ENCODE peak calls at places on chromosomes 6 and 20, in eight cellular contexts. U, R, A, N, Z, T, H and V are unnamed samples. For H3K9me3, the result is how much of the 10 kb centered on the place peaks cover.

GRCh38 chr6:16471222-16471784 is 232.9 kb downstream of the GMPR start:
- DNase-seq in H (no peak), T (no peak), N (no peak), U (no peak), R (no peak), Z (no peak), A (no peak), V (no peak)

GRCh38 chr20:19376451-19376971 is 164.1 kb downstream of the SLC24A3 start:
- DNase-seq in A (peak), Z (no peak), U (no peak), H (no peak), N (no peak), T (no peak), R (no peak), V (no peak)

GRCh38 chr6:20025681-20026080 is 186.6 kb downstream of the MBOAT1 start:
- DNase-seq in H (no peak), U (no peak), R (no peak), A (no peak), T (no peak), Z (no peak), N (no peak), V (no peak)

GRCh38 chr6:16909599-16910360 is 148.5 kb upstream of the ATXN1 start:
- DNase-seq in U (peak), Z (no peak), N (no peak), A (no peak), T (no peak), H (no peak), R (peak), V (no peak)

GRCh38 chr6:137707590-137708360 is 159.3 kb upstream of the TNFAIP3 start:
- DNase-seq in U (peak), Z (peak), H (peak), R (peak), N (peak), A (peak), T (peak), V (peak)

GRCh38 chr6:111764238-111765182 is 108.7 kb downstream of the FYN start:
- DNase-seq in U (no peak), H (no peak), Z (no peak), R (no peak), A (no peak), N (no peak), T (no peak), V (no peak)

GRCh38 chr20:4957939-4958362 is 43.4 kb downstream of the SLC23A2 start:
- DNase-seq in T (peak), R (peak), H (no peak), U (peak), N (no peak), A (no peak), Z (no peak), V (no peak)

GRCh38 chr6:45350186-45350585 is 22.1 kb downstream of the RUNX2 start:
- DNase-seq in R (no peak), A (no peak), U (no peak), Z (no peak), N (no peak), H (no peak), T (no peak), V (no peak)

GRCh38 chr20:59002388-59002787 is 4.7 kb downstream of the CTSZ start:
- DNase-seq in T (no peak), Z (no peak), U (no peak), A (no peak), N (no peak), H (no peak), R (no peak), V (no peak)

GRCh38 chr20:11453430-11453829 is 464.3 kb upstream of the BTBD3 start:
- DNase-seq in T (no peak), N (no peak), U (peak), H (no peak), A (no peak), R (peak), Z (no peak), V (no peak)

GRCh38 chr6:80608881-80609280 is 502.4 kb downstream of the BCKDHB start:
- DNase-seq in H (no peak), T (no peak), Z (no peak), R (peak), U (peak), A (no peak), N (no peak), V (no peak)

GRCh38 chr6:23656257-23656731 is 469.7 kb upstream of the NRSN1 start:
- DNase-seq in N (no peak), R (no peak), Z (peak), T (no peak), U (no peak), A (no peak), H (no peak), V (no peak)

GRCh38 chr20:56117350-56117749 is 112.0 kb upstream of the CBLN4 start:
- DNase-seq in A (no peak), T (no peak), R (no peak), H (no peak), U (no peak), N (no peak), Z (no peak), V (no peak)

DNA sequence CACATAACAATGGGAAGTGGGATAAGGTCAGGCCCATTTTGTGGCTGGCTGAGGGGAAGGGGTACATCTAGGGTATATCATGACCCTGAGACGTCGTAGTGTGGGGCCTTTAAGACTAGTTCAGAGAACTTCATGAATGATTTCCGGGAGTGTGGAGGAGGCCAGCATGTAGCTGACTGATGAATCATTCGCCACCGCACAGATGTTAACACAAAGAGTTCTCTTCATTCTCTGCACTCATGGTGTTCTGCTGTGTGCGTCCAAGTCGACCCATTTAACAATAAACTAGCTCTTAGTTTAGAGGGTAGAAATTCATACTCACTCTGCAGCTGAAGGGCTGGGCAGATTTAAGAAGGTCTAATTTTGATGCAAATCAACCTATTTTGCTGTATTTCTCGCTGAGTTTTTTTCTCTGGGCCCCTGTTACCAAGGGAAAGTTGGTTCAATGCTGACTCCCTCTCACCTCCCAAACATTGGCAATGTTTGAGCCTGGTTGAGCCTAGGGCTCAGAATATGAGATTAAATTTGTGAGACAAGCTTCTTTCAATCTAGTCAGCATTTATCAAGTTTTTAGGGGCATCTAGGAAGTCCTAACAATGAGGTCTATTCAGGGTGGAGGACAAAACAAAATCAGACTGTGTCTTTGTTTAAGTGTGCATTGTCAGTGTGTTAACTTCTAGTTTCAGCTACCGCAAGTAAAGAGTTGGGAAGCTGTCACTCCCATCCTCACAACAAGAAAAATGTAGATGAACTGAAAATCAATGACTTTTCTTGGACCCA is 106.8 kb upstream of the CBLN4 start:
- DNase-seq in Z (no peak), H (no peak), R (no peak), A (no peak), N (no peak), U (no peak), T (no peak), V (no peak)
- H3K9me3 ChIP-seq in Z (under half), H (under half), R (under half), A (under half), N (under half), U (under half), T (under half), V (under half)

DNA sequence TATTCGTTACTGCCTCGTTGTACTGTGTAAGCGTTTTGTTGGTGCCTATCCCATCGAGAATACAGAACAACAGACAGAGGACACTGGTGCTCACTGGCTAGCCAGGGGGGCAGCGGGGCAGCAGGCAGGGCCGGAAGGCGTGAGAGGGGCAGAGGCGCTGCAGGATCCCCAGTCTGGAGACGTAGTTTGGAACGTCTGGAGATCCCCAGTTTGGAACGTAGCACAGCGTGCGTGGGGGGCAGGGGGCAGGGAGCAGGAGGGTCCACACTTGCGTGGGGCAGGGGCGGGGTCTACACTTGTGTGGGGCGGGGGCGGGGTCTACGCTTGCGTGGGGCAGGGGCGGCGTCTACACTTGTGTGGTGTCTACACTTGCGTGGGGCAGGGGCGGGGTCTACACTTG is 107.3 kb downstream of the DACT2 start:
- DNase-seq in N (no peak), U (no peak), T (no peak), A (no peak), R (no peak), Z (no peak), H (no peak), V (no peak)
- H3K9me3 ChIP-seq in N (under half), U (under half), T (under half), A (under half), R (under half), Z (under half), H (under half), V (under half)

DNA sequence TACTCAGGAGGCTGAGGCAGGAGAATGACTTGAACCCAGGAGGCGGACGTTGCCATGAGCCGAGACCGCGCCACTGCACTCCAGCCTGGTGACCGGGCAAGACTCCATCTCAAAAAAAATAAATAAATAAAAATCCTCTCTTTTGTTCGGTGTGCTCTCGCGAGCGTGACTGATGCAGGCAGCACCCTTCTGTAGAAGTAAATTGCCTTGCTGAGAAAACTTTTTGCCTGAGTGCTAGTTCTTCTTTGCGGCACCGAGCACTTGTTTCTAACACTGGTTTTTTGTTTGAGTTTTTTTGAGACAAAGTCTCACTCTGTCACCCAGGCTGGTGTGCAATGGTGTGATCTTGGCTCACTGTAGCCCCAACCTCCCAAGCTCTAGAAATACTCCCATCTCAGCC is 30.5 kb downstream of the PLN start:
- DNase-seq in A (no peak), Z (no peak), H (no peak), R (peak), U (no peak), N (no peak), T (no peak), V (no peak)
- H3K9me3 ChIP-seq in A (under half), Z (under half), H (half or more), R (under half), U (under half), N (under half), T (under half), V (under half)

GRCh38 chr6:170057034-170057734 is 233.7 kb downstream of the DLL1 start:
- DNase-seq in H (no peak), U (no peak), R (no peak), N (no peak), A (peak), T (no peak), Z (no peak), V (no peak)

GRCh38 chr6:170056329-170056728 is 234.5 kb downstream of the DLL1 start:
- DNase-seq in R (no peak), Z (no peak), N (no peak), U (no peak), T (no peak), H (no peak), A (peak), V (no peak)

GRCh38 chr6:170053966-170054661 is 236.8 kb downstream of the DLL1 start:
- DNase-seq in N (no peak), H (no peak), R (no peak), Z (no peak), T (no peak), U (no peak), A (peak), V (no peak)

GRCh38 chr6:170058878-170059485 is 231.9 kb downstream of the DLL1 start:
- DNase-seq in Z (no peak), T (no peak), H (no peak), U (no peak), N (no peak), R (no peak), A (peak), V (no peak)

GRCh38 chr6:170057961-170058877 is 232.7 kb downstream of the DLL1 start:
- DNase-seq in A (peak), T (no peak), N (no peak), H (no peak), Z (no peak), U (no peak), R (no peak), V (no peak)
- H3K9me3 ChIP-seq in A (under half), T (under half), N (under half), H (under half), Z (under half), U (under half), R (under half), V (under half)

GRCh38 chr20:29297411-29298270 is 1959.8 kb upstream of the DEFB115 start:
- DNase-seq in N (no peak), H (no peak), Z (no peak), U (no peak), T (no peak), A (no peak), R (no peak), V (no peak)

GRCh38 chr20:29296256-29297230 is 1960.9 kb upstream of the DEFB115 start:
- DNase-seq in T (no peak), U (no peak), H (no peak), Z (no peak), R (no peak), N (no peak), A (no peak), V (no peak)

GRCh38 chr20:29298759-29299613 is 1958.5 kb upstream of the DEFB115 start:
- DNase-seq in N (no peak), A (no peak), H (no peak), R (no peak), T (no peak), Z (no peak), U (no peak), V (no peak)

GRCh38 chr20:29299811-29300578 is 1957.5 kb upstream of the DEFB115 start:
- DNase-seq in Z (no peak), U (no peak), N (no peak), A (no peak), R (no peak), H (no peak), T (no peak), V (no peak)

GRCh38 chr20:29298271-29298590 is 1959.2 kb upstream of the DEFB115 start:
- DNase-seq in R (no peak), T (no peak), A (no peak), Z (no peak), N (no peak), H (no peak), U (no peak), V (no peak)
- H3K9me3 ChIP-seq in R (under half), T (half or more), A (under half), Z (under half), N (under half), H (under half), U (under half), V (under half)

DNA sequence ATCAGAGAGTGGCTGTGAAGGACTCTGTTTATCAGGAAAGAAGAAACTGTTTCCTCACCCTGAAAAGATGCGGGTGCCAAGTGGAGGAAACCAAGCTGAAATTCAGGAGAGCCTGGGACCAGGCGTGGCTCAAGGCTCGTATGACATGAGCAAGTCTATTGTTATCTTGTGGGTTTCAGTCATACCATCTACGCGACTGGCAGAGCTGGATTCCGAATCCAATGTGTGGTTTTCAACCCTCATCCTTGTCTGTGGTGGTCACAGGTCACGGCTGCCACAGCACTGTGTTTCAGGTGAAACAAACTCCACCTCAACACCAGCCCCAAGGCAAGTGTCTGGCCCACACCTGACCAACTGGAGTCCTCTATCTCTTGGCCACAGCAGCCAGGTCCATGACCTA is 9.1 kb downstream of the MC3R start:
- DNase-seq in T (no peak), N (no peak), R (no peak), A (no peak), H (no peak), U (no peak), Z (no peak), V (no peak)
- H3K9me3 ChIP-seq in T (under half), N (under half), R (under half), A (under half), H (under half), U (under half), Z (under half), V (under half)

GRCh38 chr6:168037856-168038255 is 40.4 kb downstream of the KIF25 start:
- DNase-seq in N (no peak), U (no peak), Z (no peak), R (no peak), T (no peak), A (no peak), H (no peak), V (no peak)
- H3K9me3 ChIP-seq in N (under half), U (under half), Z (under half), R (under half), T (under half), A (under half), H (under half), V (under half)

DNA sequence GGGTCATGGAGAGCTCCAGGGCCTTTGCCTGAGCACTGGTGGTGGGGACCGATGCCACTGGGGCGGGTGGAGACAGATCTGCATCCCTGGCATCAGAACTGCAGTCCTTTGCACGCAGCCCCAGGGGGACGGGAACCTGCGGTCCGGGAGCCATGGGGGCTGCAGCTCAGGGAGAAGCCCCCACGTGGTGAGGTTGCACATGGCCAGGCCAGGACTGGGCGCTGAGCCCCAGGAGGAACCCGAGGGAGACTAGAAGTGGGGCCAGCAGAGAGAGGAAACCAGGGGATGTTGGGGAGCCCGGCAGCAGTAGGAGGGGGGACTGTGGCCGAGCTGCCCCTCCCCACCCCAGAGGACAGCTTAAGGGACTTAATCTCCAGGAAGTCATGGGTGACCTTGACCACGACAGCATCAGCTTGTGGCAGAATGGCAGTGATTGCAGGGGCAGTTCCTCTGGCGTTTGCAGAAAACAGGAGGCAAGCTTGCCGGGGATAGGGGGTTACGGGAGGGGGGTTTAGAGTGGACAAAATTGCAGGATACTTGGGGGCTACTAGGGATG is 18.0 kb upstream of the LSM14B start:
- DNase-seq in R (no peak), Z (no peak), T (no peak), H (no peak), A (no peak), N (no peak), U (no peak), V (no peak)
- H3K9me3 ChIP-seq in R (under half), Z (under half), T (half or more), H (under half), A (under half), N (under half), U (under half), V (under half)

DNA sequence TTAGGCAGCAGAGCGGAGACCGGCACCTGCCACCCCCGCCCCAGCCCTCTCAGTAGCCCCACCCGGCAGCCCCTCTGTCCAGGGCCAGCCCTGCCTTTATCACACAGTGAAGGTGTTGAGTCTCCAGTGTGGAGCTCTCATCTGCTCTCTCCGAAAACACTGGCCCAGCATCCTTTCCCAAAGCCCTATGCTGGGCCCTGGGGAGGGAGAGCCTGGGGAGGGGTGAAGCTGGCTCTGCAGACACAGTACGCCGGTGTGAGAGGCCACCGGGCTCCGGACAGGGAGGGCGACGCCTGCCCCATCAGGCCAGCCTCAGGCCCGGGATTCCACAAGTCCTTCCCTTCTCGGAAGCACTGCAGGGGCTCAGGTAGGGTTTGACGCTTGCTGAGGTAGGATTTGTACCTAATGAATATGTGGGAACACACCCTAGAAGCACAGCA is 186.9 kb downstream of the ERMARD start:
- DNase-seq in H (no peak), U (no peak), T (no peak), R (no peak), A (no peak), Z (no peak), N (no peak), V (no peak)
- H3K9me3 ChIP-seq in H (under half), U (under half), T (under half), R (under half), A (under half), Z (under half), N (under half), V (under half)